ENCODE peak calls at places on chromosomes 2 and 18, in nine cellular contexts. Y is neural crest cell, T is HCT116, U is D721Med, X is RWPE1, W is H9, Q is left ventricle myocardium inferior, L is kidney, V is endothelial cell. C is an unnamed sample.
A peak's percentile ranks its signal among the peaks of the same experiment; 100 is the strongest.

GRCh38 chr2:134683561-134684112 is 35.2 kb downstream of the TMEM163 start:
- DNase-seq in T (no peak), L (no peak), Y (no peak), V (no peak), X (no peak), U (no peak), W (no peak), Q (no peak), C (no peak)

GRCh38 chr2:54207666-54208195 is 48.3 kb downstream of the TSPYL6 start:
- DNase-seq in W (no peak), V (no peak), T (no peak), U (no peak), Q (no peak), X (no peak), L (no peak), Y (no peak), C (no peak)

GRCh38 chr2:30201990-30202389 is 29.3 kb upstream of the LBH start:
- DNase-seq in X (no peak), Y (no peak), L (peak; percentile 83), Q (peak; percentile 57), W (no peak), T (no peak), U (no peak), V (no peak), C (no peak)

GRCh38 chr2:141957827-141958440 is 172.9 kb downstream of the LRP1B start:
- DNase-seq in X (no peak), U (no peak), T (no peak), Q (no peak), V (no peak), W (no peak), Y (no peak), L (no peak), C (no peak)

GRCh38 chr2:241558532-241559488 is at the start of gene BOK:
- DNase-seq in W (peak; percentile 87), Y (peak; percentile 53), X (peak; percentile 76), T (peak; percentile 72), U (peak; percentile 86), L (peak; percentile 90), V (peak; percentile 76), Q (peak; percentile 51), C (peak; percentile 73)

GRCh38 chr2:3628800-3629199 is 29.2 kb upstream of the ALLC start:
- DNase-seq in X (no peak), W (peak; percentile 82), L (peak; percentile 64), Y (no peak), V (peak; percentile 43), Q (no peak), U (peak; percentile 16), T (peak; percentile 26), C (peak; percentile 42)

GRCh38 chr2:66495788-66496640 is 61.1 kb downstream of the MEIS1 start:
- DNase-seq in U (no peak), T (no peak), X (peak; percentile 95), V (no peak), W (peak; percentile 46), L (peak; percentile 73), Y (no peak), Q (peak; percentile 30), C (peak; percentile 21)

GRCh38 chr18:44098551-44099098 is 582.1 kb upstream of the SETBP1 start:
- DNase-seq in Y (no peak), W (peak; percentile 69), X (no peak), U (no peak), Q (no peak), L (no peak), V (peak; percentile 40), T (no peak), C (no peak)

GRCh38 chr2:88055049-88055435 is 541 bp downstream of the KRCC1 start:
- DNase-seq in V (no peak), L (no peak), U (no peak), Q (no peak), Y (no peak), W (no peak), X (peak; percentile 37), T (no peak), C (no peak)

GRCh38 chr2:100416939-100417744 is at the start of gene CHST10:
- DNase-seq in U (peak; percentile 71), W (peak; percentile 60), Y (peak; percentile 67), X (peak; percentile 57), L (peak; percentile 81), V (peak; percentile 73), Q (peak; percentile 62), T (no peak), C (peak; percentile 86)

GRCh38 chr2:10001551-10001950 is 41.8 kb upstream of the KLF11 start:
- DNase-seq in L (no peak), T (no peak), V (no peak), Y (no peak), Q (no peak), X (no peak), U (no peak), W (no peak), C (no peak)

GRCh38 chr2:30692829-30693265 is 114.4 kb downstream of the CAPN13 start:
- DNase-seq in V (no peak), Q (no peak), Y (no peak), L (no peak), W (no peak), X (no peak), T (no peak), U (no peak), C (no peak)

GRCh38 chr2:100070078-100070477 is 72.3 kb downstream of the AFF3 start:
- DNase-seq in X (no peak), W (no peak), Y (no peak), T (no peak), Q (no peak), U (no peak), L (no peak), V (no peak), C (no peak)

GRCh38 chr2:114219501-114219900 is 222.9 kb upstream of the DPP10 start:
- DNase-seq in Y (no peak), W (no peak), L (no peak), Q (no peak), U (no peak), V (no peak), X (no peak), T (no peak), C (no peak)

GRCh38 chr18:644395-645004 is 13.0 kb upstream of the TYMS start:
- DNase-seq in L (no peak), X (no peak), V (no peak), Y (no peak), T (no peak), U (no peak), W (no peak), Q (no peak), C (no peak)

GRCh38 chr2:2689313-2689712 is 358.2 kb upstream of the MYT1L start:
- DNase-seq in T (no peak), X (no peak), V (no peak), Q (no peak), Y (no peak), L (no peak), U (no peak), W (no peak), C (no peak)

GRCh38 chr18:3584266-3584665 is 134.3 kb downstream of the TGIF1 start:
- DNase-seq in V (no peak), W (no peak), U (no peak), Q (no peak), L (no peak), T (no peak), Y (no peak), X (no peak), C (no peak)

GRCh38 chr18:75694292-75694691 is 266.8 kb upstream of the SMIM21 start:
- DNase-seq in V (no peak), U (no peak), L (no peak), Q (no peak), Y (no peak), T (no peak), X (no peak), W (no peak), C (no peak)

DNA sequence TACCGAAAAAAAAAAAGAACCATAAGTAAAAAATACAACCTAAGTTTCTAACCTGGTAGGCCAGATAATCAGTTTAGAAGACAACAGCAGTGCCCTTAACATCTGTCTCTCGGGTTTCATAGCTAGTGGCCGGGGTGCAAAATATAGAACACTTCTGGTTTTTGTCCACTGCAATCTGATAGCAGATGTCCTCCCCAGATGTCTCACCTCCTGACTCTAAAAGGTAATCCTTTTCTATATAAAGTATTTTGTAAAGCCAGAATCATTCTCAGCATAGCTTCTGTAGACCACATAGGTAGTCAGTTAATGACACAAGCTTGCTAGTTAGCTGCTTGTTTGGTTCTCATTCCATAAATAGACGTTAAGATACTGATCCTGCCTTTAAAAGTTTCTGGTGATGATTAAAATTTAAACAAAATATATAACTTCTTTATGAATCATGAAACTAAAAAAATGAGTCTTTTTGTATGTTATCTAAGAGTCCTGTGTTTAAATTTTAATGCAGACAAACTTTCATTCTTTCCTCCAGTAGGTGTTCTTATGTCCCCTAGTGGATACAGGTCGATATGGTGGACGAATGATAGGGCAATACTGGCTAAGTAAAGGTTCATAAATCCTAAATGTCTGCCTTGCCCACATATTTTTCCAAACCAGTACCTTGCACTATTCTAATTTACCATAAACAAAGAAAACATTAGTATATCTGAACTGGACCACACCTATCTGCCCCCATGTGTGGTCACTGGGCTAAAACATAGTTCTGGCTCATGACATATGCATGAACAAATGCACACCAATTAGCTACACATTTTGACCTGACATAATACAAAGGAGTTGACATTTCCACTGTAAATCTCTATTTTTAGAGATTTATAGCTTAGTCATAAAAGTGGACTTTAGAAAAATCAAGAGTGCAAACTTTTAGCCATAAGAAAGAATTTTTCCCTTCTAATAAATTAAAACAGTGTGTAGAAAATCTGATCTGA is 171.0 kb downstream of the SRBD1 start:
- DNase-seq in T (no peak), L (no peak), W (no peak), X (no peak), Y (no peak), U (no peak), Q (no peak), V (no peak), C (no peak)
- TF ChIP-seq CTCF in T (peak; percentile 21), L (no peak), W (peak; percentile 34), X (peak; percentile 12), Y (no peak), U (no peak), Q (no peak), V (no peak), C (no peak)

DNA sequence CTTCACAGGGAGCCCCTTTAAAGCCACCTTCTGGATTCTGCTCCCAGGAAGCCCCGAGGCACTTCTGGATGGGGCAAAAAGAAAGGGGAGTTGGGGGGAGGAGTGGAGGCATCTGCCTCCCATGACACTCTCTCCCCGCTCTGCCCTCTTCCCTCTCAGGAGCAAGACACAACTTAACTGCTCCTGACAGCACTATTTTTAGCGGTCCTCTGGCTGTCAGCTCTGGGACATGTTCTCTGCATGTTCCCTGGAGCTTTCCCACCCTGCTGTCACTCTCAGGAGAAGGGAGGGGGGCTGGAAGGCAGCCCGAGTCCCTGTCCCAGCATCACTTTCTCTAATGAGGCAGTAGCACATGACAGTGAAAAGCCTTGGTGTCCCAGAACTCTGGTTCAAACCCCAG is 32.3 kb downstream of the PLB1 start:
- DNase-seq in W (no peak), Y (no peak), V (no peak), L (no peak), X (no peak), U (no peak), Q (peak; percentile 78), T (no peak), C (no peak)
- TF ChIP-seq CTCF in W (no peak), Y (no peak), V (no peak), L (no peak), X (no peak), U (no peak), Q (no peak), T (no peak), C (no peak)

GRCh38 chr2:227862741-227863588 is 8.5 kb upstream of the DAW1 start:
- DNase-seq in U (no peak), T (peak; percentile 90), V (no peak), Q (no peak), Y (no peak), X (peak; percentile 97), W (peak; percentile 66), L (peak; percentile 69), C (no peak)
- TF ChIP-seq CTCF in U (no peak), T (peak; percentile 23), V (no peak), Q (no peak), Y (no peak), X (no peak), W (no peak), L (no peak), C (no peak)

GRCh38 chr2:44615950-44616518 is 254.3 kb downstream of the CAMKMT start:
- DNase-seq in L (no peak), Q (no peak), W (no peak), T (no peak), X (no peak), U (no peak), V (no peak), Y (peak; percentile 2), C (peak; percentile 1)
- TF ChIP-seq CTCF in L (no peak), Q (no peak), W (peak; percentile 19), T (no peak), X (no peak), U (no peak), V (no peak), Y (no peak), C (no peak)